ENCODE peak calls at places on chromosomes 7 and 10, in five cellular contexts. H, G, Y, A and M are unnamed samples.

GRCh38 chr10:102783541-102783930 is 39.8 kb downstream of the WBP1L start:
- DNase-seq in H (no peak), G (no peak), Y (no peak), A (no peak), M (no peak)

GRCh38 chr10:79244841-79245504 is 102.3 kb upstream of the PPIF start:
- DNase-seq in H (no peak), G (peak; percentile 77), Y (no peak), A (no peak), M (no peak)

GRCh38 chr10:9096288-9096687 is 1041.8 kb downstream of the GATA3 start:
- DNase-seq in H (no peak), G (no peak), Y (no peak), A (no peak), M (no peak)

GRCh38 chr10:84348431-84348830 is 20.0 kb downstream of the CCSER2 start:
- DNase-seq in H (no peak), G (no peak), Y (no peak), A (no peak), M (no peak)

GRCh38 chr10:133378251-133379096 is 588 bp upstream of the PAOX start:
- DNase-seq in H (no peak), G (peak; percentile 84), Y (no peak), A (peak; percentile 74), M (no peak)

GRCh38 chr7:140607441-140607989 is 33.1 kb downstream of the DENND2A start:
- DNase-seq in H (no peak), G (no peak), Y (no peak), A (no peak), M (no peak)

GRCh38 chr7:25820432-25821040 is 331.5 kb upstream of the NFE2L3 start:
- DNase-seq in H (no peak), G (no peak), Y (no peak), A (no peak), M (no peak)

GRCh38 chr7:50863053-50863452 is 80.4 kb upstream of the GRB10 start:
- DNase-seq in H (no peak), G (no peak), Y (no peak), A (no peak), M (no peak)

GRCh38 chr10:6014241-6014761 is 37.0 kb upstream of the IL15RA start:
- DNase-seq in H (no peak), G (peak; percentile 78), Y (peak; percentile 79), A (peak; percentile 51), M (no peak)

GRCh38 chr10:117545141-117546019 is 2.8 kb downstream of the EMX2 start:
- DNase-seq in H (no peak), G (peak; percentile 34), Y (no peak), A (no peak), M (no peak)

GRCh38 chr10:10434312-10434711 is 583.4 kb upstream of the CELF2 start:
- DNase-seq in H (no peak), G (no peak), Y (no peak), A (no peak), M (no peak)

GRCh38 chr10:61931620-61932332 is 30.3 kb downstream of the ARID5B start:
- DNase-seq in H (no peak), G (no peak), Y (no peak), A (no peak), M (no peak)

GRCh38 chr7:92110857-92111256 is 23.4 kb downstream of the CYP51A1 start:
- DNase-seq in H (no peak), G (no peak), Y (no peak), A (no peak), M (no peak)

GRCh38 chr10:52314007-52314821 is at the start of gene DKK1:
- DNase-seq in H (peak; percentile 51), G (peak; percentile 17), Y (peak; percentile 33), A (peak; percentile 71), M (no peak)

GRCh38 chr7:15839415-15840100 is 153.1 kb upstream of the MEOX2 start:
- DNase-seq in H (no peak), G (no peak), Y (no peak), A (peak; percentile 21), M (no peak)

GRCh38 chr10:123213192-123213591 is 59.0 kb downstream of the BUB3 start:
- DNase-seq in H (no peak), G (no peak), Y (no peak), A (no peak), M (no peak)

GRCh38 chr10:12656518-12657142 is 307.3 kb downstream of the CAMK1D start:
- DNase-seq in H (no peak), G (peak; percentile 72), Y (no peak), A (peak; percentile 58), M (peak; percentile 44)

GRCh38 chr7:157757211-157757610 is 420.4 kb downstream of the DNAJB6 start:
- DNase-seq in H (no peak), G (no peak), Y (no peak), A (no peak), M (no peak)

GRCh38 chr7:144824360-144824759 is 11.5 kb downstream of the TPK1 start:
- DNase-seq in H (no peak), G (no peak), Y (no peak), A (no peak), M (no peak)

GRCh38 chr7:46853451-46853850 is 728.5 kb downstream of the TNS3 start:
- DNase-seq in H (no peak), G (no peak), Y (no peak), A (no peak), M (no peak)

GRCh38 chr7:115297651-115298050 is 375.8 kb downstream of the MDFIC start:
- DNase-seq in H (no peak), G (no peak), Y (no peak), A (no peak), M (no peak)

GRCh38 chr10:66555061-66555460 is 370.8 kb upstream of the LRRTM3 start:
- DNase-seq in H (no peak), G (no peak), Y (no peak), A (no peak), M (no peak)

GRCh38 chr10:46551701-46552525 is 4.5 kb downstream of the GPRIN2 start:
- DNase-seq in H (peak; percentile 10), G (no peak), Y (peak; percentile 21), A (no peak), M (no peak)

GRCh38 chr7:50369408-50370026 is 65.0 kb downstream of the IKZF1 start:
- DNase-seq in H (no peak), G (peak; percentile 45), Y (no peak), A (peak; percentile 43), M (no peak)

GRCh38 chr7:157978766-157979165 is 608.9 kb downstream of the PTPRN2 start:
- DNase-seq in H (no peak), G (no peak), Y (peak; percentile 5), A (no peak), M (no peak)

GRCh38 chr7:97064972-97065587 is 40.4 kb upstream of the DLX5 start:
- DNase-seq in H (no peak), G (peak; percentile 55), Y (no peak), A (peak; percentile 69), M (peak; percentile 19)

GRCh38 chr10:124262249-124262865 is 156.4 kb downstream of the OAT start:
- DNase-seq in H (no peak), G (no peak), Y (no peak), A (no peak), M (no peak)
- TF ChIP-seq CTCF in H (no peak), G (no peak), Y (no peak), A (peak; percentile 3), M (no peak)

GRCh38 chr10:51076442-51076841 is 2.2 kb downstream of the PRKG1 start:
- DNase-seq in H (no peak), G (no peak), Y (no peak), A (no peak), M (no peak)

GRCh38 chr10:51075802-51076201 is 1.5 kb downstream of the PRKG1 start:
- DNase-seq in H (no peak), G (no peak), Y (no peak), A (no peak), M (no peak)

GRCh38 chr10:51073035-51073434 is 1.3 kb upstream of the PRKG1 start:
- DNase-seq in H (no peak), G (no peak), Y (no peak), A (no peak), M (no peak)

GRCh38 chr10:51074238-51075028 is at the start of gene PRKG1:
- DNase-seq in H (peak; percentile 59), G (no peak), Y (peak; percentile 39), A (peak; percentile 82), M (peak; percentile 39)

DNA sequence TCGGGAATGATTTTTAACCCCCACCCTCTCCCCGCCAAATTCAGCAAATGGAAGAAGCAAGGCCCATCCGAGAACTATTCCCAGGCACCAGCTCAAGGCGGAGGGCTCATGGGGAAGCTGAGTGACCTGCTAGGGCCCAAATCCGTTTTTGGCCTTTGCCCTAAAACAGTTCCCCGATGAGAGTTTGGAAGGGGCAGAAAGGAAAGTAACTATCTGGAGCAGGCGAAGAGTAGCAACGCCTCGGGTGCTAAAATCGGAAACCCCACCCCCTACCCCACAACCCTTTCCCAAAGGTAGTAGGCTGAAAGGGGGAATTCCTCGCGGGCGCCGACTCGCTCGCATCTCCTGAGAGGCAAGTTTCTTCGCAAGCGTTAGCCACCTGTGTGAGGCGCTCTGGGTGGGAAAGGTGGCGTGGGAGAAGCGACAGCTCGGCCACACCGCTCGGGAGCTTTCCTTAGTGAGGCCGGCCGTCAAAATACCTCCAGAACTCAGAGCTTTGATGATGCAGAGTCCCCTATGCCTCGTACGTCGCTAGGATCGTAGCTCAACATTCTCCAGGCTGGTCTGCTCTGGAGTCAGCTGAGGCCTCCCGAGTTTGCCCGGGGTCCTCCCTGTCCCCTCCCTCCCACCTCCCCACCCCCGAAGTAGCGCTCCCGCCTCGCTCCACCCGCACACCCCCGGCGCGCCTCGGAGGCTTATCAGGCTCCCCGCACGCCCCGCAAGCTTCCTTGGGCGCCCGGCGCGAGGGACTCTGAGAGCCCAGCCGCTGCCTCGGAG is 638 bp upstream of the PRKG1 start:
- DNase-seq in H (peak; percentile 17), G (no peak), Y (no peak), A (peak; percentile 47), M (no peak)
- TF ChIP-seq CTCF in H (no peak), G (no peak), Y (no peak), A (no peak), M (no peak)

GRCh38 chr7:117385340-117386124 is 41.8 kb downstream of the ASZ1 start:
- DNase-seq in H (no peak), G (peak; percentile 15), Y (no peak), A (peak; percentile 30), M (no peak)
- TF ChIP-seq CTCF in H (peak; percentile 51), G (no peak), Y (no peak), A (peak; percentile 52), M (peak; percentile 37)

DNA sequence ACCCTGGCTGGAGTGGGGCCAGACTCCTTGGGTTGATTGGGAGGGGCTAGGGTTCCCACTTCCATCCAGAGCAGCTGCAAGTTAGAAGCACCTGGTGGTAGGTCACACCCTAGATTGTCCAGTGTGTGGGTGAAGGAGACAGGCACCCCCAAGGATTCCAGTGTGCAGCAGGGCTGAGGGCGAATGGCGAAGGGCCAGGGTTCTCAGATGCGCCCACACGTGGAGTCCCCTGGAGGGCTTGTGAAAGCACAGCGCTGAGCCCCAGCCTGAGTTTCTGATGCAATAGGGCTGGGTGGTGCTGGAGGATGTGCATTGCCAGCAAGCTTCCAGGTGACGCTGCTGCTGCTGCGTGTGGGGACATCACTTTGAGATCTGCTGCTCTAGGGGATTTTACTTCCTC is 25.4 kb downstream of the TBATA start:
- DNase-seq in H (no peak), G (no peak), Y (no peak), A (no peak), M (no peak)
- TF ChIP-seq CTCF in H (no peak), G (no peak), Y (no peak), A (no peak), M (no peak)

GRCh38 chr7:135562720-135563119 is 5.0 kb downstream of the NUP205 start:
- DNase-seq in H (no peak), G (no peak), Y (no peak), A (no peak), M (no peak)

GRCh38 chr7:135558881-135559280 is 1.2 kb downstream of the NUP205 start:
- DNase-seq in H (no peak), G (no peak), Y (no peak), A (no peak), M (no peak)

GRCh38 chr7:135557455-135558336 is at the start of gene NUP205:
- DNase-seq in H (peak; percentile 34), G (peak; percentile 77), Y (peak; percentile 26), A (peak; percentile 76), M (peak; percentile 63)

GRCh38 chr7:135558337-135558767 is 635 bp downstream of the NUP205 start:
- DNase-seq in H (no peak), G (peak; percentile 77), Y (peak; percentile 45), A (peak; percentile 65), M (peak; percentile 28)
- TF ChIP-seq CTCF in H (peak; percentile 27), G (peak; percentile 27), Y (no peak), A (peak; percentile 62), M (peak; percentile 57)